ENCODE peak calls at places on chromosomes 6 and 20, in four cellular contexts. C, T, Z and Y are unnamed samples.

GRCh38 chr6:120489941-120490340 is 844.3 kb downstream of the TBC1D32 start:
- DNase-seq in C (no peak), Z (no peak), T (no peak), Y (no peak)

GRCh38 chr6:7496266-7496875 is 45.1 kb upstream of the DSP start:
- DNase-seq in Z (no peak), T (no peak), C (no peak), Y (no peak)

GRCh38 chr6:121573466-121573865 is 138.0 kb downstream of the GJA1 start:
- DNase-seq in C (no peak), Z (no peak), T (no peak), Y (no peak)

GRCh38 chr6:1911476-1911875 is 301.8 kb downstream of the FOXC1 start:
- DNase-seq in C (no peak), T (no peak), Z (no peak), Y (no peak)

GRCh38 chr6:89254569-89254968 is 37.4 kb upstream of the GABRR1 start:
- DNase-seq in T (no peak), C (no peak), Z (no peak), Y (no peak)

GRCh38 chr6:44525761-44526351 is 138.3 kb downstream of the CDC5L start:
- DNase-seq in Z (no peak), T (no peak), C (no peak), Y (no peak)

GRCh38 chr6:101435028-101435427 is 41.5 kb downstream of the GRIK2 start:
- DNase-seq in C (no peak), T (no peak), Z (no peak), Y (no peak)

GRCh38 chr6:36616888-36617521 is 22.8 kb downstream of the SRSF3 start:
- DNase-seq in C (no peak), T (no peak), Z (no peak), Y (no peak)

DNA sequence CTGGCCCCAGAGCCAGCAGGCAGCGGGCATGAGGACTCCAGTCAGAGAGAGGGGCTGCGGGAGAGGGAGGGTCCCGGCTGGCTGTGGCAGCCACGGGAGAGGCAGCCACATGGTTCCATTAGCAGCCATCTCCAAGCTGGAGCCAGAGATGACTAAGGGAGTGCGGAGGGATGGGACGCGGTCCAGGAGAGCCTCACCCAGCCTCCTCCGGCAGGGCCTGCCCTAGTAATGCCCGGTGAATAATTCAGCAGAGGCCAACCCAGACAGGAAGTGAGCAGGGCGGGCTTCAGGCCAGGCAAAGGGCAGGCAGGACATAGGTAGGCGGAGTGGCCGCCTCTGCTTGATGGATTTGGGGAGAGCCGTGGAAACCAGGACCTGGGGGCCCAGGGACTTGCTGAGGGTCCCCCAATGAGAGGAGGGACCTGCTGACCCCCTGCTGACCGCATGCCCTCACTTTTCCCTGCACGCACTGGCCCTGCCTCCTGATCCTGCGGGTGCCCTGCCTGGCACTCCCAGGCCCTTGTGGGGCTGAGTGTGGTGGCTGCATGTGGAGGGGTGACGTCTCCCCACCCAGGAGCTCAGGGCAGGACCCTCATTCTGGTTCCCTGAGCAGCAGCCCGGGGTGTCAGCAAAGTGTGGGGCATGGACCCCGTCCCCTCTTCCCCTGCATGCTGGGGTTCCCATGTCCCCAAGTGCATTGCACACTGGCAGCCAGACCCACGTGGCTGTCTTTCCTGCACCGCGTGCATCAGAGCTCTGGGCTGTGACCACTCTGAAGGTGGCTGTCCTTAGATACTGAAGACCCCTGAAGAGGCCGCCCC is 51.8 kb upstream of the SLCO4A1 start:
- DNase-seq in Z (no peak), T (no peak), C (no peak), Y (no peak)
- TF ChIP-seq FOXK2 in Z (no peak), T (no peak), C (no peak), Y (no peak)

DNA sequence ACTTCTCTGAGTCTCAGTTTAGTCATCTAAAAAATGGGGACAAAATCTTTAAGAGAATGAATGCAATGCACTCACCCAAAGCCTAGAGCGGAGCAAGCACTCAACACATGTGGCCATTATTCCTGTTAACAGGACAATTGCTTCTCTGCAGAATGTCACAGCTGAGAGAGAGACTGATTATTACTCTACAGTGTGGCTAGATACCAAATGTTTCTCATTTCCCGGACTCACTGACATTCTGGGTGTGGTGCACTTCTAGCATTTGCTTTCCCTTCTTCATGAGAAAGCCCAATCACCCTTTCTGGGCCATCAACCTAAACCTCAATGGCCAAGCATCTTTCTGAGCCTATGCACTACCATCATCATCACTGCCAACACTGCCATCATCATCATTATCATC is 273.9 kb downstream of the ZNF217 start:
- DNase-seq in C (no peak), T (no peak), Z (no peak), Y (no peak)
- TF ChIP-seq SP1 in C (no peak), T (no peak), Z (no peak), Y (no peak)

DNA sequence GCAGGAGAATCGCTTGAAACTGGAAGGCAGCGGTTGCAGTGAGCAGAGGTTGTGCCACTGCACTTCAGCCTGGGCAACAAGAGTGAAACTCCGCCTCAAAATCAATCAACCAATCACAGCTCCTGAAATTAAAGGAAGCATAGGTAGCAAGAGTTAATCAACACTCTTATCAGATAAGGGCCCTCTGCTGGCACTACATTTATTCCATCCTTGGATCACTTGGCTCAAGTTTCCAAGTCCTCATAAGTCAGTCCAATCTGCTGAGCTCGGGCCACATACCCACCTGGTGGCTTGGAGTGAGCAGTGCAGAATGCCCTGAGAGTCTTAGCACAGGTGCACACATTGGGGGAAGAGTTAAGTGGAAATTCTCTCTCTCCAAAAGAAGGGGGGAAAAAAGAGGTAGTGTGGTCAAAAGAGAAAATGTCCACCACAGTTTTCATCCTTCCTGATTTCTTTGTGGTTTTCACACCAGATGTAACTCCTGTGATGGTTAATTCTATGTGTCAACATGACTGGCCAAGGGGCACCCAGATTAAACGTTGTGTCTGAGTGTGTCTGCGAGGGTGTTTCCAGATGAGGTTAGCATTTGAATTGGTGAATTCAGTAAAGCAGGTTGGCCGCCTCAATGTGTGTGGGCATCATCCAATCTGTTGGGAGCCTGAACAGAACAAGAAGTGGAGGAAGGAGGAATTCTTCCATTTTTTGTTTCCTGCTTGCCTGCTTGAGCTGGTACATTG is 14.2 kb upstream of the FAM8A1 start:
- DNase-seq in Z (no peak), T (no peak), C (peak), Y (peak)
- TF ChIP-seq FOXM1 in Z (no peak), T (no peak), C (no peak), Y (no peak)

DNA sequence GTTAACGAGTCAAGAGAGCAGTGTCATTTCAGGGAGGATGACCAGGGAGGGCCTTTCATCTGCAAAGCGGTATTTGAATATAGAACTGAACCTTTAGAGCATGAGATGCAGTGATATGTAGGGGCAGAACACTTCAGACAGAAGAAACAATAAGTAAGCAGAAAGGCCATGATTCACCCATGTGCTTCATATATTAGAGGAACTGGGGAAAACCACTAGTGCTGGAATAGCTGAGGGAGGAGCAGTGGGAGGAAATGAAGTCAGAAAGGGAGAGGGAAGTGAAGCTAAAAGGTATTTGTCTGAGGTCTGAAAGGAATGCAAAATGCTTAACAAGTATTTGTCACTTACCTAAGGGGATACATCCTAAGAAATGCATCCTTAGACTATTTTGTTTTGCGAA is 391.2 kb downstream of the ADGRB3 start:
- DNase-seq in Z (no peak), T (no peak), C (no peak), Y (no peak)
- TF ChIP-seq FOXK2 in Z (no peak), T (no peak), C (no peak), Y (no peak)